ENCODE peak calls at places on chromosomes 16 and 17, in ten cellular contexts. X is endodermal cell; O is CD8-positive, alpha-beta memory T cell; I is PC-3; N is psoas muscle; E is left ventricle myocardium inferior; G is AG04450; P is cardiac muscle cell; S is CD4-positive, alpha-beta memory T cell; Q is IMR-90. M is an unnamed sample.

GRCh38 chr17:79979841-79980215 is 55.8 kb downstream of the TBC1D16 start:
- DNase-seq in P (no peak), S (no peak), I (no peak), O (no peak), G (no peak), X (peak), N (no peak), E (no peak), Q (no peak), M (no peak)

GRCh38 chr17:81323411-81323868 is 28.3 kb upstream of the SLC38A10 start:
- DNase-seq in X (no peak), Q (no peak), P (no peak), N (no peak), E (no peak), O (no peak), I (no peak), G (no peak), S (no peak), M (no peak)

GRCh38 chr16:24826096-24826690 is 19.6 kb upstream of the SLC5A11 start:
- DNase-seq in N (no peak), G (no peak), I (no peak), X (peak), E (no peak), P (no peak), S (no peak), O (no peak), Q (no peak), M (no peak)

GRCh38 chr16:70713342-70713741 is 27.5 kb upstream of the MTSS2 start:
- DNase-seq in N (no peak), O (no peak), S (no peak), P (no peak), E (no peak), Q (no peak), X (no peak), I (no peak), G (no peak), M (no peak)

GRCh38 chr16:71540-72341 is 690 bp downstream of the RHBDF1 start:
- DNase-seq in X (peak), I (peak), P (peak), O (no peak), G (no peak), Q (peak), E (peak), N (peak), S (no peak), M (peak)

GRCh38 chr17:10156579-10157488 is 41.6 kb downstream of the GAS7 start:
- DNase-seq in P (no peak), X (peak), N (peak), Q (no peak), O (no peak), S (no peak), E (peak), G (no peak), I (no peak), M (peak)

GRCh38 chr17:2194778-2195417 is 108.7 kb downstream of the SMG6 start:
- DNase-seq in I (no peak), E (no peak), P (no peak), X (peak), O (no peak), G (no peak), S (no peak), N (no peak), Q (no peak), M (no peak)

GRCh38 chr17:40100669-40101366 is 429 bp upstream of the NR1D1 start:
- DNase-seq in I (peak), P (peak), E (peak), G (peak), Q (peak), O (peak), S (peak), N (peak), X (peak), M (peak)

GRCh38 chr17:304461-304860 is 48.1 kb downstream of the RPH3AL start:
- DNase-seq in I (no peak), G (no peak), Q (no peak), E (no peak), N (peak), O (no peak), S (no peak), X (peak), P (no peak), M (no peak)

GRCh38 chr16:21994856-21995465 is 6.0 kb downstream of the PDZD9 start:
- DNase-seq in Q (no peak), I (no peak), S (no peak), X (no peak), E (no peak), P (no peak), O (no peak), G (no peak), N (no peak), M (no peak)

GRCh38 chr17:57868775-57869598 is 19.1 kb upstream of the MRPS23 start:
- DNase-seq in X (no peak), P (no peak), S (no peak), O (no peak), Q (no peak), G (no peak), E (no peak), N (no peak), I (no peak), M (no peak)

GRCh38 chr17:28188841-28189263 is 130.1 kb upstream of the TMEM97 start:
- DNase-seq in I (peak), G (peak), S (no peak), X (no peak), Q (peak), O (no peak), N (no peak), P (no peak), E (no peak), M (no peak)

GRCh38 chr16:9417898-9418297 is 326.5 kb downstream of the HAPSTR1 start:
- DNase-seq in Q (no peak), P (no peak), X (no peak), I (no peak), S (no peak), O (no peak), G (no peak), N (no peak), E (no peak), M (no peak)
- H3K4me3 ChIP-seq in Q (no peak), P (no peak), X (no peak), I (no peak), S (no peak), O (no peak), G (no peak), N (no peak), E (no peak), M (no peak)

GRCh38 chr17:7850970-7851437 is 3.9 kb upstream of the TMEM88 start:
- DNase-seq in E (no peak), I (no peak), Q (no peak), P (no peak), O (no peak), G (no peak), X (peak), S (no peak), N (no peak), M (no peak)
- H3K27ac ChIP-seq in E (no peak), I (no peak), Q (no peak), P (no peak), O (no peak), G (no peak), X (no peak), S (peak), N (peak), M (no peak)

GRCh38 chr16:14307059-14307531 is 236.0 kb downstream of the MRTFB start:
- DNase-seq in P (no peak), X (peak), I (no peak), Q (no peak), N (no peak), E (no peak), G (no peak), S (no peak), O (no peak), M (no peak)

GRCh38 chr16:14306485-14307058 is 235.5 kb downstream of the MRTFB start:
- DNase-seq in N (no peak), P (no peak), X (no peak), O (no peak), G (no peak), E (no peak), Q (no peak), I (no peak), S (no peak), M (no peak)

GRCh38 chr16:14309001-14309886 is 238.1 kb downstream of the MRTFB start:
- DNase-seq in Q (peak), E (no peak), G (no peak), S (peak), X (peak), I (peak), P (no peak), N (no peak), O (peak), M (no peak)

GRCh38 chr16:14308357-14308723 is 237.2 kb downstream of the MRTFB start:
- DNase-seq in X (no peak), S (no peak), N (no peak), I (no peak), Q (no peak), O (no peak), P (no peak), G (no peak), E (no peak), M (no peak)

DNA sequence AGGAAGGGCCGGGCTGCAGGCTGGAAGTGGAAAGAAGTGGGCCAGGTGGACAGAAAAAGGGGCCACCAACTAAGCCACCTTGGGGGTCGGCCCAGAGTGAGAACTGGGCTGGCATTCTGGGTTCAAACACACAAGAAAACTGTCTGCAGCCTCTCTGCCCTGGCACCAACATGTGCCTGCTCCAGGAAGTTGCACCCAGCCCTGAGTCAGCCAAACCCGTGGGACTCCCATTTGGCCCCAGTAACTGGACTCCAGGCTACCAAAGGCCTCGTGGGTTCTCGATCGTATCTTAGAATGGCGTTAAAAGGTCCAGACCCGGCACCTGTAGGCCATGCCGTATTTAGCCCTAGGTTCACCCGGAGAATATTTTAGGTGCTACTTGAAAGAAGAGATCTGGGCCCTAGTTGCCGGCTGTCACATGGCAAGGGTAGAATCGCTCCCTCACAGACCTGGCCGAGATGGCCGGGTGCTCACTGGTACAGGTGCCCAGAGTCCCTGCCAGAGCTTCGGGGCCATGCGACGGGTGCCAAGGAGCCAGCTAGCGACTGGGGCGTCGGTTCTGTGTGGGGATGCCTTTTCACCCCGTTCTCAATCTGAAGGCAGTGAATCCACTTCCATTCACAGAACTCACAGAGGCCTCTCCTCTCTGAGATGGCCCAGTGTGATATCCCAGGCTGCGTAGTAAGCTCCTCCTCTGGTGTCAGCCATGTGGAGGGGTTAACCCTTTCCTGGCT is 236.7 kb downstream of the MRTFB start:
- DNase-seq in P (no peak), E (peak), N (peak), X (peak), O (no peak), G (no peak), I (no peak), Q (no peak), S (no peak), M (no peak)
- H3K4me3 ChIP-seq in P (no peak), E (peak), N (peak), X (no peak), O (no peak), G (no peak), I (no peak), Q (no peak), S (no peak), M (no peak)

GRCh38 chr16:8713635-8714097 is 39.2 kb downstream of the ABAT start:
- DNase-seq in I (no peak), S (no peak), E (no peak), Q (no peak), O (no peak), G (no peak), P (no peak), N (no peak), X (no peak), M (no peak)

GRCh38 chr16:8716052-8716451 is 41.6 kb downstream of the ABAT start:
- DNase-seq in I (no peak), Q (no peak), X (no peak), S (no peak), N (no peak), G (no peak), E (no peak), O (no peak), P (no peak), M (no peak)

GRCh38 chr16:8716592-8716991 is 42.2 kb downstream of the ABAT start:
- DNase-seq in S (no peak), X (no peak), G (no peak), Q (peak), O (no peak), I (no peak), N (no peak), E (no peak), P (no peak), M (no peak)

GRCh38 chr16:8714143-8714542 is 39.7 kb downstream of the ABAT start:
- DNase-seq in E (no peak), I (no peak), O (no peak), G (no peak), N (no peak), P (no peak), X (no peak), S (no peak), Q (no peak), M (no peak)

GRCh38 chr16:8712589-8713361 is 38.4 kb downstream of the ABAT start:
- DNase-seq in Q (no peak), P (no peak), I (no peak), X (peak), E (no peak), N (no peak), S (no peak), O (no peak), G (no peak), M (no peak)
- H3K27ac ChIP-seq in Q (no peak), P (no peak), I (no peak), X (peak), E (no peak), N (no peak), S (no peak), O (no peak), G (no peak), M (no peak)

GRCh38 chr17:49315551-49315951 is 46.5 kb downstream of the ZNF652 start:
- DNase-seq in Q (peak), O (peak), N (peak), P (peak), S (peak), I (peak), G (peak), X (peak), E (peak), M (peak)
- H3K4me3 ChIP-seq in Q (no peak), O (peak), N (peak), P (no peak), S (no peak), I (peak), G (no peak), X (no peak), E (no peak), M (no peak)

GRCh38 chr17:64276961-64277505 is 14.0 kb upstream of the TEX2 start:
- DNase-seq in O (no peak), I (no peak), Q (no peak), S (no peak), N (no peak), X (peak), G (no peak), E (no peak), P (no peak), M (no peak)

GRCh38 chr17:64278614-64279013 is 15.6 kb upstream of the TEX2 start:
- DNase-seq in E (no peak), G (no peak), S (no peak), X (peak), Q (peak), P (peak), N (no peak), I (peak), O (no peak), M (no peak)

GRCh38 chr17:64275016-64275415 is 12.0 kb upstream of the TEX2 start:
- DNase-seq in N (no peak), X (no peak), P (no peak), Q (no peak), E (no peak), S (no peak), I (no peak), O (no peak), G (no peak), M (no peak)

GRCh38 chr17:64281962-64282752 is 19.1 kb upstream of the TEX2 start:
- DNase-seq in G (peak), P (peak), E (peak), I (peak), N (peak), X (peak), O (peak), Q (peak), S (peak), M (peak)

GRCh38 chr17:64277831-64278562 is 14.9 kb upstream of the TEX2 start:
- DNase-seq in N (no peak), G (no peak), I (no peak), S (no peak), X (no peak), P (peak), O (no peak), E (no peak), Q (peak), M (no peak)
- H3K27ac ChIP-seq in N (peak), G (no peak), I (peak), S (no peak), X (no peak), P (peak), O (no peak), E (peak), Q (no peak), M (peak)